ENCODE peak calls at places on chromosome 22, in six cellular contexts. P is naive B cell; J is activated T-helper 1 cell treated with anti-CD3 and anti-CD28 coated beads, Interleukin-2, amount 50 U/mL, for 16 hours; T is OCI-LY7; F is memory B cell; G is central memory CD4-positive, alpha-beta T cell. Q is an unnamed sample.

GRCh38 chr22:23841292-23841691 is 2.5 kb upstream of the DERL3 start:
- DNase-seq in P (no peak), J (no peak), T (no peak), F (no peak), G (no peak), Q (no peak)

GRCh38 chr22:22745225-22746060 is 101.0 kb downstream of the GGTLC2 start:
- DNase-seq in P (peak), J (no peak), T (peak), F (peak), G (peak), Q (no peak)

GRCh38 chr22:23745780-23746179 is 5.1 kb downstream of the ZNF70 start:
- DNase-seq in P (no peak), J (no peak), T (no peak), F (no peak), G (no peak), Q (no peak)

GRCh38 chr22:24775769-24776492 is 1.4 kb upstream of the PIWIL3 start:
- DNase-seq in P (no peak), J (no peak), T (no peak), F (no peak), G (no peak), Q (no peak)

GRCh38 chr22:46172522-46172921 is 22.2 kb downstream of the PPARA start:
- DNase-seq in P (no peak), J (no peak), T (no peak), F (no peak), G (no peak), Q (no peak)

GRCh38 chr22:41092847-41093371 is 517 bp downstream of the EP300 start:
- DNase-seq in P (peak), J (no peak), T (peak), F (no peak), G (peak), Q (no peak)

GRCh38 chr22:49203091-49203862 is 624.4 kb downstream of the BRD1 start:
- DNase-seq in P (no peak), J (no peak), T (no peak), F (no peak), G (no peak), Q (peak)

GRCh38 chr22:46043339-46043738 is 66.4 kb upstream of the WNT7B start:
- DNase-seq in P (no peak), J (no peak), T (no peak), F (no peak), G (no peak), Q (peak)

GRCh38 chr22:35629406-35630234 is 12.5 kb upstream of the MB start:
- DNase-seq in P (no peak), J (no peak), T (peak), F (no peak), G (peak), Q (peak)

GRCh38 chr22:23220485-23221350 is 40.4 kb downstream of the BCR start:
- DNase-seq in P (peak), J (no peak), T (peak), F (peak), G (no peak), Q (no peak)

GRCh38 chr22:36644333-36644757 is 59.2 kb downstream of the CACNG2 start:
- DNase-seq in P (peak), J (no peak), T (peak), F (no peak), G (peak), Q (no peak)

GRCh38 chr22:36088292-36088691 is 59.7 kb upstream of the RBFOX2 start:
- DNase-seq in P (no peak), J (no peak), T (peak), F (no peak), G (no peak), Q (no peak)

GRCh38 chr22:17159504-17159951 is 451 bp upstream of the HDHD5 start:
- DNase-seq in P (no peak), J (peak), T (no peak), F (no peak), G (peak), Q (peak)

GRCh38 chr22:27377901-27378300 is 423.7 kb downstream of the MN1 start:
- DNase-seq in P (no peak), J (no peak), T (peak), F (no peak), G (no peak), Q (no peak)

GRCh38 chr22:19948057-19948760 is 6.6 kb upstream of the TXNRD2 start:
- DNase-seq in P (no peak), J (no peak), T (no peak), F (no peak), G (no peak), Q (no peak)

GRCh38 chr22:35333220-35333619 is 33.5 kb downstream of the TOM1 start:
- DNase-seq in P (no peak), J (no peak), T (no peak), F (no peak), G (no peak), Q (no peak)

GRCh38 chr22:35191412-35191811 is 65.9 kb upstream of the HMGXB4 start:
- DNase-seq in P (no peak), J (no peak), T (no peak), F (no peak), G (no peak), Q (no peak)

GRCh38 chr22:47337161-47337621 is 574.7 kb downstream of the TBC1D22A start:
- DNase-seq in P (no peak), J (no peak), T (no peak), F (no peak), G (no peak), Q (no peak)

GRCh38 chr22:43798492-43798891 is 13.6 kb downstream of the EFCAB6 start:
- DNase-seq in P (no peak), J (no peak), T (peak), F (peak), G (no peak), Q (no peak)

GRCh38 chr22:49479566-49479965 is 348.1 kb downstream of the BRD1 start:
- DNase-seq in P (no peak), J (no peak), T (no peak), F (no peak), G (no peak), Q (no peak)

GRCh38 chr22:38177926-38178604 is 3.6 kb downstream of the PLA2G6 start:
- DNase-seq in P (no peak), J (no peak), T (no peak), F (no peak), G (no peak), Q (peak)

GRCh38 chr22:29892315-29892714 is 9.3 kb downstream of the MTMR3 start:
- DNase-seq in P (no peak), J (no peak), T (no peak), F (no peak), G (no peak), Q (no peak)

GRCh38 chr22:50141891-50142363 is 28.6 kb upstream of the PANX2 start:
- DNase-seq in P (no peak), J (no peak), T (no peak), F (no peak), G (no peak), Q (no peak)

GRCh38 chr22:44329179-44329796 is 16.5 kb upstream of the SHISAL1 start:
- DNase-seq in P (no peak), J (no peak), T (peak), F (no peak), G (no peak), Q (no peak)

GRCh38 chr22:34620832-34621231 is 445.1 kb upstream of the ISX start:
- DNase-seq in P (no peak), J (no peak), T (no peak), F (no peak), G (no peak), Q (no peak)

Q was measured in breast epithelium.